ENCODE peak calls at places on chromosomes 7 and 10, in six cellular contexts. One of them, this sample, is unnamed.

GRCh38 chr7:29091722-29092121 is 54.6 kb downstream of the CPVL start:
- DNase-seq in AG04450: no peak
- DNase-seq in psoas muscle: no peak
- DNase-seq in CD8-positive, alpha-beta T cell: no peak
- DNase-seq in AG09309: no peak
- DNase-seq in GM12865: peak; percentile 60
- DNase-seq in this sample: no peak

GRCh38 chr7:3028071-3028766 is 15.4 kb downstream of the CARD11 start:
- DNase-seq in AG04450: no peak
- DNase-seq in psoas muscle: peak; percentile 20
- DNase-seq in CD8-positive, alpha-beta T cell: no peak
- DNase-seq in AG09309: no peak
- DNase-seq in GM12865: peak; percentile 16
- DNase-seq in this sample: no peak

GRCh38 chr7:73612598-73613269 is 11.6 kb downstream of the MLXIPL start:
- DNase-seq in AG04450: no peak
- DNase-seq in psoas muscle: no peak
- DNase-seq in CD8-positive, alpha-beta T cell: no peak
- DNase-seq in AG09309: no peak
- DNase-seq in GM12865: no peak
- DNase-seq in this sample: no peak

GRCh38 chr10:98378722-98379121 is 36.3 kb downstream of the PYROXD2 start:
- DNase-seq in AG04450: peak; percentile 74
- DNase-seq in psoas muscle: no peak
- DNase-seq in CD8-positive, alpha-beta T cell: no peak
- DNase-seq in AG09309: no peak
- DNase-seq in GM12865: no peak
- DNase-seq in this sample: no peak

GRCh38 chr7:30548762-30549344 is 44.2 kb upstream of the GGCT start:
- DNase-seq in AG04450: peak; percentile 36
- DNase-seq in psoas muscle: peak; percentile 51
- DNase-seq in CD8-positive, alpha-beta T cell: peak; percentile 4
- DNase-seq in AG09309: no peak
- DNase-seq in GM12865: peak; percentile 42
- DNase-seq in this sample: peak; percentile 21

GRCh38 chr7:132249591-132249971 is 326.7 kb downstream of the PLXNA4 start:
- DNase-seq in AG04450: no peak
- DNase-seq in psoas muscle: no peak
- DNase-seq in CD8-positive, alpha-beta T cell: no peak
- DNase-seq in AG09309: no peak
- DNase-seq in GM12865: peak; percentile 6
- DNase-seq in this sample: no peak

GRCh38 chr10:59895629-59896116 is 10.7 kb downstream of the CCDC6 start:
- DNase-seq in AG04450: no peak
- DNase-seq in psoas muscle: no peak
- DNase-seq in CD8-positive, alpha-beta T cell: no peak
- DNase-seq in AG09309: no peak
- DNase-seq in GM12865: no peak
- DNase-seq in this sample: no peak

GRCh38 chr10:72834183-72834825 is 59.2 kb upstream of the OIT3 start:
- DNase-seq in AG04450: peak; percentile 60
- DNase-seq in psoas muscle: no peak
- DNase-seq in CD8-positive, alpha-beta T cell: no peak
- DNase-seq in AG09309: peak; percentile 40
- DNase-seq in GM12865: peak; percentile 76
- DNase-seq in this sample: peak; percentile 62

GRCh38 chr7:47482013-47482761 is 99.7 kb downstream of the TNS3 start:
- DNase-seq in AG04450: peak; percentile 89
- DNase-seq in psoas muscle: peak; percentile 70
- DNase-seq in CD8-positive, alpha-beta T cell: no peak
- DNase-seq in AG09309: peak; percentile 74
- DNase-seq in GM12865: no peak
- DNase-seq in this sample: no peak

GRCh38 chr7:15515201-15515777 is 46.5 kb downstream of the AGMO start:
- DNase-seq in AG04450: no peak
- DNase-seq in psoas muscle: no peak
- DNase-seq in CD8-positive, alpha-beta T cell: no peak
- DNase-seq in AG09309: no peak
- DNase-seq in GM12865: no peak
- DNase-seq in this sample: no peak
- H3K4me3 ChIP-seq in AG04450: no peak overlapping the region
- H3K4me3 ChIP-seq in psoas muscle: no peak overlapping the region
- H3K4me3 ChIP-seq in CD8-positive, alpha-beta T cell: no peak overlapping the region
- H3K4me3 ChIP-seq in AG09309: no peak overlapping the region
- H3K4me3 ChIP-seq in GM12865: no peak overlapping the region
- H3K4me3 ChIP-seq in this sample: no peak overlapping the region

DNA sequence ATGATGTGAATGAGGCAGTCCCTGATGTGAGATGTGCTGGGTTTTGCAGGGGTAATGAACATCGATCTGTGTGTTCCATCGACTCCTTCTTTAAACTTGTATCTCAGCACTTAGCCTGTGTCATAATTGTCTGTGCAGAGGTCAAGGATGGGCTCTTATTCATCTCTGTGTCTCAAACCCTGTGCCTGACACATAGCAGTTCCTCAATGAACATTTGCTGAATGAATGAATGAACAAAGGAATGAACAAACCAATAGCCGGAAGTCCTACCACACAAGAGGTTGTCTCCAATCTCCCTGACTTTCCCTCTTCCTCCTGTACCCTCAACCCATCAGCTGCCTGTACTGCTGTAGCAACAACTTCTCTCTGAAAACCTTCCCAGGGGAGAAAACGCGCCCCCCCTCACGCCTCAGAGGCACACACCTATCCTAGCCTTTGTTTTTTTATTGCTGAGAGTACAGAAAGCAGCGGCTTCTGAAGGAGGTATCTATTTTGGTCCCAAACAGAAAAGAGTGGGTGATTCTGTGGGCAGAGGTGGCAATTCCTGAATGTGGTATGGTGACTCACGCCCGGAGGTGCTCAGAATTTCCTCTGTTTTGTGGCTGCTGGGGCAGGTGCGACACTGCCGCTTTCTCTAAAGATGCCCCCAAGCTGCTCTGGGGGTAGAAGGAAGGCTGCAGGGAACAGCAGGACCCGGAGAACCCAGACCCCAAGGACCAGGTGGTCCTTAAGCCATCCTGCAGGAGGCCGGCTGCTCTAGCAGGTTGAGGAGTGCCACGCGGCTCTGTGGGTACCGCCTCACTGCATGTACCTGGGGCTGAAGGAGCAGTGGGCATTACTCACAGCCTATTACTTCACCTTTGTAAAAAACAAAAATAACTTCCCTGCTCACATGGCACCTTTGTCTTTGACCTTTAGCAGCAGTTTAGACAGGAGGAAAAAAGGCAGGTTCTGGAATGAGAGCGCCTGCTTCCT is 9.6 kb downstream of the IL2RA start:
- DNase-seq in AG04450: no peak
- DNase-seq in psoas muscle: no peak
- DNase-seq in CD8-positive, alpha-beta T cell: peak; percentile 63
- DNase-seq in AG09309: no peak
- DNase-seq in GM12865: peak; percentile 76
- DNase-seq in this sample: peak; percentile 44
- H3K4me3 ChIP-seq in AG04450: no peak overlapping the region
- H3K4me3 ChIP-seq in psoas muscle: no peak overlapping the region
- H3K4me3 ChIP-seq in CD8-positive, alpha-beta T cell: peak overlapping the region; percentile 0
- H3K4me3 ChIP-seq in AG09309: no peak overlapping the region
- H3K4me3 ChIP-seq in GM12865: peak overlapping the region; percentile 9
- H3K4me3 ChIP-seq in this sample: no peak overlapping the region

DNA sequence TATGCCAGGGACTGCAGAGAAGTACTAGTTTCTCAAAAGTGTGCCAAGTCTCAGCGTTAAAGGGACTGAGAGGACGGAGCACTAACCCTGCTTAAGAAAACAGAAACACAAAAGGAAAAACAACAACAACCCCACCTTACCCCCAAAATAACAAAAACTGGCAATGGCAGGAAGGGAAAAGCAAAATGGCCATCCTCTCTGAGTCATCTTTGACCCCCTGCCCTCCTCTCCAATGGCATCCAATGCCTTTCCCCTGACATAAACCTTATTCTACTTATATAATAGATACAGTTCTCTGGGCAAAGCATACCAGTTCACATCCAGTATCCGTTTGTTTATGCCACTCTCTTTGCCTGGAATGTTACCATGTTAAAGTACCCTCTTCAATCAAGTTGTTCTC is 1.6 kb downstream of the POLR1F start:
- DNase-seq in AG04450: no peak
- DNase-seq in psoas muscle: no peak
- DNase-seq in CD8-positive, alpha-beta T cell: no peak
- DNase-seq in AG09309: no peak
- DNase-seq in GM12865: no peak
- DNase-seq in this sample: no peak
- H3K4me3 ChIP-seq in AG04450: peak overlapping the region; percentile 98
- H3K4me3 ChIP-seq in psoas muscle: peak overlapping the region; percentile 89
- H3K4me3 ChIP-seq in CD8-positive, alpha-beta T cell: no peak overlapping the region
- H3K4me3 ChIP-seq in AG09309: no peak overlapping the region
- H3K4me3 ChIP-seq in GM12865: peak overlapping the region; percentile 81
- H3K4me3 ChIP-seq in this sample: peak overlapping the region; percentile 79

GRCh38 chr10:31192475-31192874 is 126.5 kb upstream of the ZEB1 start:
- DNase-seq in AG04450: no peak
- DNase-seq in psoas muscle: no peak
- DNase-seq in CD8-positive, alpha-beta T cell: no peak
- DNase-seq in AG09309: no peak
- DNase-seq in GM12865: no peak
- DNase-seq in this sample: no peak
- H3K4me3 ChIP-seq in AG04450: no peak overlapping the region
- H3K4me3 ChIP-seq in psoas muscle: no peak overlapping the region
- H3K4me3 ChIP-seq in CD8-positive, alpha-beta T cell: no peak overlapping the region
- H3K4me3 ChIP-seq in AG09309: no peak overlapping the region
- H3K4me3 ChIP-seq in GM12865: no peak overlapping the region
- H3K4me3 ChIP-seq in this sample: no peak overlapping the region

DNA sequence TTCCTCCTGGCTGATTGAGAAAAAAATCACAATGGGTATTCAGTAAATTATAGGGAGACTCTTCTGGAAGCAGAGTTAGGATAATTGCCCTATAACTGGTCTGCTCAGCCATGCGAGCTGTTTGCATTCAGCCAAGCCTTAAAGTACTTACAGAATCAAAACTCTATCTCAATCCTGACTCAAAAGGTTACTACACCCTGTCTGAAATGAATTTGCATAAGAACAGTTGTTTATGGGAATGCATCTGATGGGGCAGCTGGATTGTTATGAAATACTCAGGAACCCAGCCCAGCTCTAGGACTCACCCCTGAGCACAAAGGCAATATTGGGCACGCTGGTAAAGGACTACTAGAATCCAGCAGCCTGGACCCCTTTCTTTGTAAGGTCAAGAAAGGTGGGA is 38.8 kb downstream of the AKR1B15 start:
- DNase-seq in AG04450: no peak
- DNase-seq in psoas muscle: no peak
- DNase-seq in CD8-positive, alpha-beta T cell: no peak
- DNase-seq in AG09309: no peak
- DNase-seq in GM12865: no peak
- DNase-seq in this sample: no peak
- H3K4me3 ChIP-seq in AG04450: no peak overlapping the region
- H3K4me3 ChIP-seq in psoas muscle: no peak overlapping the region
- H3K4me3 ChIP-seq in CD8-positive, alpha-beta T cell: no peak overlapping the region
- H3K4me3 ChIP-seq in AG09309: no peak overlapping the region
- H3K4me3 ChIP-seq in GM12865: no peak overlapping the region
- H3K4me3 ChIP-seq in this sample: no peak overlapping the region